ENCODE peak calls at places on chromosomes 1 and 21, in five cellular contexts. One of them, this sample, is unnamed.

GRCh38 chr1:113811353-113811887 is 856 bp downstream of the RSBN1 start:
- DNase-seq in ELR: peak; percentile 48
- DNase-seq in DMS153: no peak
- DNase-seq in NCI-H226: no peak
- DNase-seq in activated T-cell treated with anti-CD3 and anti-CD28 coated beads, Interleukin-2, amount 50 U/mL, for 72 hours: peak; percentile 37
- DNase-seq in this sample: no peak

GRCh38 chr1:3717715-3718601 is 34.3 kb upstream of the CCDC27 start:
- DNase-seq in activated T-cell treated with anti-CD3 and anti-CD28 coated beads, Interleukin-2, amount 50 U/mL, for 72 hours: no peak
- DNase-seq in NCI-H226: no peak
- DNase-seq in DMS153: no peak
- DNase-seq in ELR: no peak
- DNase-seq in this sample: no peak

GRCh38 chr1:66476774-66477173 is 57.2 kb upstream of the SGIP1 start:
- DNase-seq in NCI-H226: peak; percentile 77
- DNase-seq in DMS153: no peak
- DNase-seq in activated T-cell treated with anti-CD3 and anti-CD28 coated beads, Interleukin-2, amount 50 U/mL, for 72 hours: no peak
- DNase-seq in ELR: peak; percentile 16
- DNase-seq in this sample: no peak

GRCh38 chr1:61238371-61238689 is 156.0 kb downstream of the NFIA start:
- DNase-seq in activated T-cell treated with anti-CD3 and anti-CD28 coated beads, Interleukin-2, amount 50 U/mL, for 72 hours: no peak
- DNase-seq in ELR: no peak
- DNase-seq in DMS153: no peak
- DNase-seq in NCI-H226: no peak
- DNase-seq in this sample: no peak

GRCh38 chr1:85135456-85135798 is 65.4 kb downstream of the SYDE2 start:
- DNase-seq in DMS153: peak; percentile 94
- DNase-seq in ELR: peak; percentile 13
- DNase-seq in NCI-H226: no peak
- DNase-seq in activated T-cell treated with anti-CD3 and anti-CD28 coated beads, Interleukin-2, amount 50 U/mL, for 72 hours: no peak
- DNase-seq in this sample: no peak

GRCh38 chr1:91026777-91027176 is 4.9 kb upstream of the ZNF644 start:
- DNase-seq in DMS153: no peak
- DNase-seq in NCI-H226: no peak
- DNase-seq in activated T-cell treated with anti-CD3 and anti-CD28 coated beads, Interleukin-2, amount 50 U/mL, for 72 hours: no peak
- DNase-seq in ELR: peak; percentile 65
- DNase-seq in this sample: no peak

GRCh38 chr1:201719812-201720521 is 109.0 kb upstream of the IPO9 start:
- DNase-seq in ELR: no peak
- DNase-seq in DMS153: peak; percentile 75
- DNase-seq in activated T-cell treated with anti-CD3 and anti-CD28 coated beads, Interleukin-2, amount 50 U/mL, for 72 hours: no peak
- DNase-seq in NCI-H226: no peak
- DNase-seq in this sample: no peak

GRCh38 chr1:224690576-224690975 is 74.5 kb downstream of the CNIH3 start:
- DNase-seq in activated T-cell treated with anti-CD3 and anti-CD28 coated beads, Interleukin-2, amount 50 U/mL, for 72 hours: no peak
- DNase-seq in DMS153: no peak
- DNase-seq in ELR: no peak
- DNase-seq in NCI-H226: no peak
- DNase-seq in this sample: no peak

GRCh38 chr1:111920221-111921024 is 69.0 kb downstream of the KCND3 start:
- DNase-seq in ELR: no peak
- DNase-seq in NCI-H226: peak; percentile 51
- DNase-seq in activated T-cell treated with anti-CD3 and anti-CD28 coated beads, Interleukin-2, amount 50 U/mL, for 72 hours: no peak
- DNase-seq in DMS153: peak; percentile 86
- DNase-seq in this sample: peak; percentile 87

GRCh38 chr1:27575861-27576331 is 28.0 kb downstream of the AHDC1 start:
- DNase-seq in activated T-cell treated with anti-CD3 and anti-CD28 coated beads, Interleukin-2, amount 50 U/mL, for 72 hours: no peak
- DNase-seq in NCI-H226: peak; percentile 63
- DNase-seq in ELR: peak; percentile 56
- DNase-seq in DMS153: peak; percentile 41
- DNase-seq in this sample: no peak

GRCh38 chr1:70864302-70864701 is 183.3 kb downstream of the PTGER3 start:
- DNase-seq in DMS153: no peak
- DNase-seq in NCI-H226: no peak
- DNase-seq in activated T-cell treated with anti-CD3 and anti-CD28 coated beads, Interleukin-2, amount 50 U/mL, for 72 hours: no peak
- DNase-seq in ELR: peak; percentile 36
- DNase-seq in this sample: no peak

GRCh38 chr1:233166896-233167295 is 128.6 kb downstream of the PCNX2 start:
- DNase-seq in ELR: no peak
- DNase-seq in NCI-H226: no peak
- DNase-seq in activated T-cell treated with anti-CD3 and anti-CD28 coated beads, Interleukin-2, amount 50 U/mL, for 72 hours: no peak
- DNase-seq in DMS153: no peak
- DNase-seq in this sample: no peak

GRCh38 chr1:246815693-246816270 is 91.6 kb downstream of the SCCPDH start:
- DNase-seq in DMS153: no peak
- DNase-seq in ELR: no peak
- DNase-seq in NCI-H226: no peak
- DNase-seq in activated T-cell treated with anti-CD3 and anti-CD28 coated beads, Interleukin-2, amount 50 U/mL, for 72 hours: no peak
- DNase-seq in this sample: no peak

GRCh38 chr21:14737922-14738321 is 191.8 kb upstream of the SAMSN1 start:
- DNase-seq in ELR: peak; percentile 52
- DNase-seq in DMS153: no peak
- DNase-seq in NCI-H226: peak; percentile 29
- DNase-seq in activated T-cell treated with anti-CD3 and anti-CD28 coated beads, Interleukin-2, amount 50 U/mL, for 72 hours: peak; percentile 42
- DNase-seq in this sample: peak; percentile 61

GRCh38 chr1:41851589-41851988 is 67.1 kb downstream of the HIVEP3 start:
- DNase-seq in ELR: peak; percentile 91
- DNase-seq in NCI-H226: peak; percentile 80
- DNase-seq in DMS153: peak; percentile 46
- DNase-seq in activated T-cell treated with anti-CD3 and anti-CD28 coated beads, Interleukin-2, amount 50 U/mL, for 72 hours: no peak
- DNase-seq in this sample: no peak

GRCh38 chr1:190344454-190344853 is 133.2 kb downstream of the BRINP3 start:
- DNase-seq in NCI-H226: peak; percentile 27
- DNase-seq in activated T-cell treated with anti-CD3 and anti-CD28 coated beads, Interleukin-2, amount 50 U/mL, for 72 hours: no peak
- DNase-seq in ELR: no peak
- DNase-seq in DMS153: no peak
- DNase-seq in this sample: no peak

GRCh38 chr1:174160109-174160473 is 771 bp downstream of the RABGAP1L start:
- DNase-seq in DMS153: no peak
- DNase-seq in NCI-H226: no peak
- DNase-seq in activated T-cell treated with anti-CD3 and anti-CD28 coated beads, Interleukin-2, amount 50 U/mL, for 72 hours: peak; percentile 37
- DNase-seq in ELR: peak; percentile 70
- DNase-seq in this sample: no peak

GRCh38 chr1:229621663-229622062 is 4.3 kb downstream of the TAF5L start:
- DNase-seq in DMS153: no peak
- DNase-seq in activated T-cell treated with anti-CD3 and anti-CD28 coated beads, Interleukin-2, amount 50 U/mL, for 72 hours: no peak
- DNase-seq in NCI-H226: no peak
- DNase-seq in ELR: peak; percentile 42
- DNase-seq in this sample: no peak

GRCh38 chr1:234768171-234768568 is 158.2 kb upstream of the IRF2BP2 start:
- DNase-seq in activated T-cell treated with anti-CD3 and anti-CD28 coated beads, Interleukin-2, amount 50 U/mL, for 72 hours: peak; percentile 46
- DNase-seq in ELR: no peak
- DNase-seq in NCI-H226: no peak
- DNase-seq in DMS153: no peak
- DNase-seq in this sample: no peak

GRCh38 chr1:34019741-34020552 is 145.1 kb downstream of the CSMD2 start:
- DNase-seq in NCI-H226: no peak
- DNase-seq in DMS153: no peak
- DNase-seq in ELR: no peak
- DNase-seq in activated T-cell treated with anti-CD3 and anti-CD28 coated beads, Interleukin-2, amount 50 U/mL, for 72 hours: no peak
- DNase-seq in this sample: no peak

GRCh38 chr1:32759997-32760623 is 57.0 kb downstream of the YARS1 start:
- DNase-seq in NCI-H226: peak; percentile 98
- DNase-seq in DMS153: no peak
- DNase-seq in ELR: no peak
- DNase-seq in activated T-cell treated with anti-CD3 and anti-CD28 coated beads, Interleukin-2, amount 50 U/mL, for 72 hours: no peak
- DNase-seq in this sample: no peak

GRCh38 chr1:26224606-26225005 is 9.4 kb upstream of the CEP85 start:
- DNase-seq in NCI-H226: no peak
- DNase-seq in ELR: no peak
- DNase-seq in activated T-cell treated with anti-CD3 and anti-CD28 coated beads, Interleukin-2, amount 50 U/mL, for 72 hours: no peak
- DNase-seq in DMS153: no peak
- DNase-seq in this sample: no peak

GRCh38 chr1:223338811-223339746 is 24.9 kb downstream of the SUSD4 start:
- DNase-seq in NCI-H226: no peak
- DNase-seq in ELR: no peak
- DNase-seq in activated T-cell treated with anti-CD3 and anti-CD28 coated beads, Interleukin-2, amount 50 U/mL, for 72 hours: no peak
- DNase-seq in DMS153: no peak
- DNase-seq in this sample: no peak

GRCh38 chr1:229514578-229515275 is 6.6 kb upstream of the NUP133 start:
- DNase-seq in activated T-cell treated with anti-CD3 and anti-CD28 coated beads, Interleukin-2, amount 50 U/mL, for 72 hours: peak; percentile 52
- DNase-seq in NCI-H226: peak; percentile 13
- DNase-seq in DMS153: peak; percentile 52
- DNase-seq in ELR: peak; percentile 80
- DNase-seq in this sample: peak; percentile 59

GRCh38 chr1:93689521-93690223 is 8.0 kb upstream of the BCAR3 start:
- DNase-seq in NCI-H226: no peak
- DNase-seq in ELR: no peak
- DNase-seq in DMS153: no peak
- DNase-seq in activated T-cell treated with anti-CD3 and anti-CD28 coated beads, Interleukin-2, amount 50 U/mL, for 72 hours: no peak
- DNase-seq in this sample: no peak

GRCh38 chr1:53626576-53626975 is 112.4 kb downstream of the GLIS1 start:
- DNase-seq in NCI-H226: no peak
- DNase-seq in ELR: no peak
- DNase-seq in DMS153: no peak
- DNase-seq in activated T-cell treated with anti-CD3 and anti-CD28 coated beads, Interleukin-2, amount 50 U/mL, for 72 hours: no peak
- DNase-seq in this sample: no peak

GRCh38 chr1:92907949-92908684 is 53.1 kb downstream of the DIPK1A start:
- DNase-seq in ELR: peak; percentile 65
- DNase-seq in NCI-H226: peak; percentile 46
- DNase-seq in activated T-cell treated with anti-CD3 and anti-CD28 coated beads, Interleukin-2, amount 50 U/mL, for 72 hours: no peak
- DNase-seq in DMS153: no peak
- DNase-seq in this sample: no peak

GRCh38 chr1:184296466-184297243 is 90.2 kb upstream of the C1orf21 start:
- DNase-seq in NCI-H226: peak; percentile 89
- DNase-seq in ELR: peak; percentile 65
- DNase-seq in DMS153: no peak
- DNase-seq in activated T-cell treated with anti-CD3 and anti-CD28 coated beads, Interleukin-2, amount 50 U/mL, for 72 hours: no peak
- DNase-seq in this sample: peak; percentile 23

GRCh38 chr1:81801834-81802531 is 1.2 kb downstream of the ADGRL2 start:
- DNase-seq in activated T-cell treated with anti-CD3 and anti-CD28 coated beads, Interleukin-2, amount 50 U/mL, for 72 hours: peak; percentile 0
- DNase-seq in ELR: peak; percentile 58
- DNase-seq in NCI-H226: no peak
- DNase-seq in DMS153: peak; percentile 24
- DNase-seq in this sample: no peak

GRCh38 chr21:31181089-31181757 is 142.9 kb upstream of the KRTAP19-8 start:
- DNase-seq in NCI-H226: no peak
- DNase-seq in DMS153: no peak
- DNase-seq in ELR: no peak
- DNase-seq in activated T-cell treated with anti-CD3 and anti-CD28 coated beads, Interleukin-2, amount 50 U/mL, for 72 hours: no peak
- DNase-seq in this sample: no peak

GRCh38 chr1:22790232-22791008 is 79.8 kb downstream of the EPHB2 start:
- DNase-seq in NCI-H226: no peak
- DNase-seq in DMS153: no peak
- DNase-seq in activated T-cell treated with anti-CD3 and anti-CD28 coated beads, Interleukin-2, amount 50 U/mL, for 72 hours: no peak
- DNase-seq in ELR: no peak
- DNase-seq in this sample: no peak

This sample was measured in LNCaP clone FGC.